ENCODE peak calls at places on chromosomes 6 and 20, in five cellular contexts. J, B, U, Q and H are unnamed samples.

GRCh38 chr6:42093582-42094329 is 43.4 kb downstream of the TAF8 start:
- DNase-seq in U (peak), B (no peak), Q (no peak), J (no peak), H (no peak)

GRCh38 chr6:149114167-149114566 is 203.3 kb upstream of the TAB2 start:
- DNase-seq in U (peak), Q (no peak), J (no peak), B (no peak), H (no peak)

GRCh38 chr6:133548409-133548808 is 307.3 kb downstream of the EYA4 start:
- DNase-seq in Q (no peak), B (no peak), J (peak), U (no peak), H (no peak)

GRCh38 chr20:11755071-11755881 is 162.4 kb upstream of the BTBD3 start:
- DNase-seq in Q (no peak), B (no peak), J (peak), U (no peak), H (no peak)

GRCh38 chr20:32236819-32237218 is 29.1 kb downstream of the POFUT1 start:
- DNase-seq in J (no peak), U (no peak), Q (no peak), B (no peak), H (no peak)

GRCh38 chr6:50145125-50145524 is 95.4 kb upstream of the DEFB112 start:
- DNase-seq in J (peak), Q (no peak), U (no peak), B (no peak), H (no peak)

GRCh38 chr6:154791561-154792317 is 58.5 kb downstream of the SCAF8 start:
- DNase-seq in U (no peak), B (no peak), Q (no peak), J (peak), H (no peak)

GRCh38 chr6:108781419-108782110 is 66.7 kb upstream of the ARMC2 start:
- DNase-seq in Q (no peak), B (peak), U (no peak), J (no peak), H (no peak)

GRCh38 chr6:35068206-35068605 is 72.9 kb downstream of the TCP11 start:
- DNase-seq in J (no peak), B (no peak), U (no peak), Q (no peak), H (no peak)

GRCh38 chr20:5215592-5216304 is 88.9 kb downstream of the CDS2 start:
- DNase-seq in J (peak), Q (no peak), U (no peak), B (no peak), H (no peak)

GRCh38 chr6:128114164-128114563 is 213.3 kb upstream of the THEMIS start:
- DNase-seq in J (no peak), U (no peak), Q (no peak), B (no peak), H (no peak)

GRCh38 chr6:151441390-151442166 is 10.3 kb downstream of the RMND1 start:
- DNase-seq in B (no peak), U (no peak), Q (no peak), J (no peak), H (no peak)

GRCh38 chr6:41576667-41577066 is 30.5 kb downstream of the FOXP4 start:
- DNase-seq in B (no peak), J (peak), U (no peak), Q (no peak), H (no peak)

GRCh38 chr20:61525781-61526431 is 273.8 kb downstream of the CDH4 start:
- DNase-seq in Q (no peak), B (peak), U (no peak), J (peak), H (no peak)

GRCh38 chr20:20820780-20821495 is 108.5 kb upstream of the RALGAPA2 start:
- DNase-seq in B (no peak), J (no peak), Q (no peak), U (no peak), H (no peak)

GRCh38 chr6:133432021-133432989 is 191.1 kb downstream of the EYA4 start:
- DNase-seq in U (no peak), J (no peak), Q (peak), B (peak), H (no peak)

GRCh38 chr6:110688661-110689268 is 126.5 kb downstream of the CDK19 start:
- DNase-seq in U (no peak), B (no peak), Q (no peak), J (no peak), H (no peak)

GRCh38 chr6:127832381-127832780 is 68.5 kb downstream of the THEMIS start:
- DNase-seq in B (no peak), J (peak), U (no peak), Q (no peak), H (no peak)

GRCh38 chr6:88492824-88493223 is 326.7 kb upstream of the CNR1 start:
- DNase-seq in Q (peak), U (no peak), B (no peak), J (peak), H (no peak)

GRCh38 chr20:46720776-46721425 is 11.5 kb downstream of the SLC2A10 start:
- DNase-seq in U (no peak), Q (no peak), J (no peak), B (no peak), H (no peak)